ENCODE peak calls at places on chromosomes 7 and 10, in five cellular contexts. X, E, N, S and J are unnamed samples.

GRCh38 chr10:122310311-122311050 is 39.4 kb downstream of the BTBD16 start:
- DNase-seq in X (no peak), E (peak), N (no peak), S (no peak), J (no peak)

GRCh38 chr7:91408388-91409154 is 144.3 kb downstream of the FZD1 start:
- DNase-seq in X (no peak), E (no peak), N (no peak), S (no peak), J (no peak)

GRCh38 chr10:59674211-59674836 is 35.3 kb downstream of the SLC16A9 start:
- DNase-seq in X (no peak), E (no peak), N (no peak), S (no peak), J (no peak)

GRCh38 chr7:105462765-105463164 is 59.3 kb downstream of the PUS7 start:
- DNase-seq in X (no peak), E (no peak), N (no peak), S (no peak), J (no peak)

GRCh38 chr7:1243964-1244416 is 11.3 kb downstream of the UNCX start:
- DNase-seq in X (no peak), E (no peak), N (no peak), S (no peak), J (no peak)

GRCh38 chr7:46264646-46265045 is 343.6 kb upstream of the IGFBP3 start:
- DNase-seq in X (no peak), E (no peak), N (no peak), S (no peak), J (no peak)

GRCh38 chr10:49285232-49285631 is 13.7 kb upstream of the C10orf71 start:
- DNase-seq in X (no peak), E (no peak), N (no peak), S (no peak), J (no peak)

GRCh38 chr10:126528320-126528835 is 140.1 kb upstream of the ADAM12 start:
- DNase-seq in X (no peak), E (no peak), N (no peak), S (no peak), J (no peak)

GRCh38 chr7:38321515-38321944 is 48.1 kb upstream of the TARP start:
- DNase-seq in X (no peak), E (no peak), N (no peak), S (no peak), J (no peak)

GRCh38 chr10:112793197-112793921 is 156.7 kb upstream of the TCF7L2 start:
- DNase-seq in X (no peak), E (no peak), N (no peak), S (no peak), J (no peak)

GRCh38 chr10:124351481-124352220 is 67.1 kb downstream of the OAT start:
- DNase-seq in X (no peak), E (no peak), N (no peak), S (no peak), J (no peak)

GRCh38 chr10:69337312-69338132 is 59.2 kb downstream of the HK1 start:
- DNase-seq in X (no peak), E (no peak), N (no peak), S (no peak), J (peak)

GRCh38 chr7:79984210-79984609 is 150.4 kb upstream of the GNAI1 start:
- DNase-seq in X (no peak), E (no peak), N (no peak), S (no peak), J (no peak)

DNA sequence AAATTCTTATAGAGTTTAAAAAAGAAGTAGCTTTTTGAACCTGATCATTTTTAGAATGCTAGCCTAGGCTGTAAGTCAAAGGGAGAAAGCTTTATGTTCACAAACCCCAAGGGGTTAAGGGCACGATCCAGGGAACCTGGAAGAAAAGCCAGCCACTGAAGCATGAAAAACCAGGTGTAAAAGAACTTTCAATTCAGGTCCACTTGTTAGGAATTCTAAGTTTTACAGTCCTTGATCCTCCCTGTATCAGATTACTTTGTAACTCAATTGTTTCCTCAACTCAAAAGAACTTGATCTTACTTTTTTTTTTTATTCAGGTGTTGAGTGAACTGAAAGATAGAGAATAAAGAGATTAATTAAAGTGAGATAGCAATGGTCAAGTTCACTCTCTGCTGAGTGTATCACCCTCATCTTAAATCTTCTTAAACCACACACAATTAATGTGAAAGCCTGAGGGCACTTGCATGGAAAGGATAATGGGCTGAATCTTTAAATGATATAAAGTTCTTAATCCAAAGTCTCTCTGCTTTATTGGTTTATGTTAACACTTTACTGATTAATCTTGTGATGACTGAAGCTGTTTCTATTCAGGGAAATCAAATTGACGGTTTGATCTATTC is 672.2 kb upstream of the LRRN3 start:
- DNase-seq in X (no peak), E (no peak), N (no peak), S (no peak), J (no peak)
- TF ChIP-seq RAD21 in X (no peak), E (no peak), N (no peak), S (no peak), J (no peak)

DNA sequence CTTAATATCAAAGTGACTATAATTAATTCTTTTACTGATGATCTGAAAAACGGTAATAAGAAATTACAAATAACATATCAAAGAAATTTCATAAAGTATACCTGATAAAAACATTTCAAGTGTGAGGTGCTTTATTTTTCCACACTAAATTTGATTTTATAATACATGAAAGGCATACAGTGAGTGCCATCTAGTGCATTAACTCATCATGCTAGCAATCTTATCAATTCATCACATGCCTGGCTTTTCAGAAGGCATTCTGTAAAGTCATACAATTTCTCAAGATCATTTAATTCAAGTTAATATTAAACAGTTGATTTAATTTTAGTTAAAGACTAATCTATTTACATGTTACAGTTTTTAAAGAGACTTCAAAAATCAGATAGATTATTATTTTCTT is 1020.9 kb downstream of the GATA3 start:
- DNase-seq in X (no peak), E (no peak), N (no peak), S (no peak), J (peak)
- TF ChIP-seq TAF1 in X (no peak), E (no peak), N (no peak), S (no peak), J (no peak)

DNA sequence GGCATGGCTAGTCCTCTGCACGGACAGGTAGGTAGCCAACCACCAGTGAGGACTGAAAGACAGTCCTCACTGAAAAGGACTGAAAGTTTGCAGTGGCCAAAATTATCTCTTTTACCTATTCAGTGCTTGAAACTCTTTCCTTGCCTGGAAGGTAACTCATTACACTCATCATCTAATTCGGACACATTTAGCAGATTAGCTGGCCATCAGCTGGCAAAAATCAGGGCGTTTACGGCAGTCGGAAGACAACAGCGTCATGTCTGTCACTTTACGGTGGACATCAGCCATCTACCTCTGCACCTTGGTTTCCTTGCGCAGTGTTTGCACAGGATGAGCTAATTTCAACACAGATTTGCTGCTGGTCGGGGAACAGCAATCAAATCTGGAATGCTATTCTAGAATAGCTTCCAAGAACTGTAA is 740 bp downstream of the ANXA7 start:
- DNase-seq in X (peak), E (peak), N (peak), S (no peak), J (peak)
- TF ChIP-seq CHD2 in X (no peak), E (no peak), N (no peak), S (no peak), J (no peak)

GRCh38 chr10:110872145-110872983 is 636 bp downstream of the PDCD4 start:
- DNase-seq in X (peak), E (peak), N (no peak), S (peak), J (peak)
- TF ChIP-seq RAD21 in X (no peak), E (peak), N (no peak), S (no peak), J (peak)